ENCODE peak calls at places on chromosome 15, in seven cellular contexts. One of them, this sample, is unnamed. For H3K9me3, the result is how much of the 10 kb centered on the place peaks cover.

GRCh38 chr15:59940928-59941327 is 63.2 kb upstream of the FOXB1 start:
- DNase-seq in transverse colon: no peak
- DNase-seq in A549: no peak
- DNase-seq in neural progenitor cell: peak
- DNase-seq in suprapubic skin: no peak
- DNase-seq in cardiac muscle cell: no peak
- DNase-seq in Panc1: no peak
- DNase-seq in this sample: no peak

GRCh38 chr15:38320181-38320580 is 67.5 kb downstream of the SPRED1 start:
- DNase-seq in transverse colon: no peak
- DNase-seq in A549: no peak
- DNase-seq in neural progenitor cell: no peak
- DNase-seq in suprapubic skin: no peak
- DNase-seq in cardiac muscle cell: no peak
- DNase-seq in Panc1: no peak
- DNase-seq in this sample: no peak

GRCh38 chr15:63075072-63075995 is 32.8 kb downstream of the TPM1 start:
- DNase-seq in transverse colon: no peak
- DNase-seq in A549: no peak
- DNase-seq in neural progenitor cell: no peak
- DNase-seq in suprapubic skin: no peak
- DNase-seq in cardiac muscle cell: no peak
- DNase-seq in Panc1: no peak
- DNase-seq in this sample: no peak

GRCh38 chr15:32730677-32731654 is 13.2 kb downstream of the GREM1 start:
- DNase-seq in transverse colon: peak
- DNase-seq in A549: no peak
- DNase-seq in neural progenitor cell: peak
- DNase-seq in suprapubic skin: no peak
- DNase-seq in cardiac muscle cell: peak
- DNase-seq in Panc1: no peak
- DNase-seq in this sample: peak

GRCh38 chr15:77580991-77581682 is 51.6 kb downstream of the LINGO1 start:
- DNase-seq in transverse colon: no peak
- DNase-seq in A549: no peak
- DNase-seq in neural progenitor cell: no peak
- DNase-seq in suprapubic skin: no peak
- DNase-seq in cardiac muscle cell: no peak
- DNase-seq in Panc1: no peak
- DNase-seq in this sample: no peak

GRCh38 chr15:70863450-70864218 is 9.7 kb upstream of the LARP6 start:
- DNase-seq in transverse colon: no peak
- DNase-seq in A549: peak
- DNase-seq in neural progenitor cell: no peak
- DNase-seq in suprapubic skin: no peak
- DNase-seq in cardiac muscle cell: no peak
- DNase-seq in Panc1: no peak
- DNase-seq in this sample: no peak

GRCh38 chr15:42138411-42138810 is 18.0 kb downstream of the PLA2G4F start:
- DNase-seq in transverse colon: no peak
- DNase-seq in A549: no peak
- DNase-seq in neural progenitor cell: no peak
- DNase-seq in suprapubic skin: peak
- DNase-seq in cardiac muscle cell: no peak
- DNase-seq in Panc1: no peak
- DNase-seq in this sample: peak

GRCh38 chr15:64596701-64597468 is 136.5 kb downstream of the ZNF609 start:
- DNase-seq in transverse colon: no peak
- DNase-seq in A549: peak
- DNase-seq in neural progenitor cell: peak
- DNase-seq in suprapubic skin: no peak
- DNase-seq in cardiac muscle cell: peak
- DNase-seq in Panc1: no peak
- DNase-seq in this sample: peak

GRCh38 chr15:31782951-31783350 is 247.4 kb upstream of the CHRNA7 start:
- DNase-seq in transverse colon: no peak
- DNase-seq in A549: no peak
- DNase-seq in neural progenitor cell: peak
- DNase-seq in suprapubic skin: no peak
- DNase-seq in cardiac muscle cell: no peak
- DNase-seq in Panc1: no peak
- DNase-seq in this sample: peak

GRCh38 chr15:98649996-98650870 is 1.9 kb downstream of the IGF1R start:
- DNase-seq in transverse colon: peak
- DNase-seq in A549: peak
- DNase-seq in neural progenitor cell: peak
- DNase-seq in suprapubic skin: peak
- DNase-seq in cardiac muscle cell: peak
- DNase-seq in Panc1: no peak
- DNase-seq in this sample: peak

GRCh38 chr15:88256261-88257230 is at the start of gene NTRK3:
- DNase-seq in transverse colon: no peak
- DNase-seq in A549: peak
- DNase-seq in neural progenitor cell: peak
- DNase-seq in suprapubic skin: no peak
- DNase-seq in cardiac muscle cell: peak
- DNase-seq in Panc1: no peak
- DNase-seq in this sample: peak

GRCh38 chr15:79973445-79974180 is 2.6 kb upstream of the BCL2A1 start:
- DNase-seq in transverse colon: no peak
- DNase-seq in A549: no peak
- DNase-seq in neural progenitor cell: no peak
- DNase-seq in suprapubic skin: no peak
- DNase-seq in cardiac muscle cell: no peak
- DNase-seq in Panc1: no peak
- DNase-seq in this sample: no peak

GRCh38 chr15:64618138-64618537 is 157.3 kb downstream of the RBPMS2 start:
- DNase-seq in transverse colon: no peak
- DNase-seq in A549: no peak
- DNase-seq in neural progenitor cell: no peak
- DNase-seq in suprapubic skin: no peak
- DNase-seq in cardiac muscle cell: no peak
- DNase-seq in Panc1: no peak
- DNase-seq in this sample: no peak

GRCh38 chr15:56837281-56837680 is 81.2 kb upstream of the TCF12 start:
- DNase-seq in transverse colon: no peak
- DNase-seq in A549: no peak
- DNase-seq in neural progenitor cell: no peak
- DNase-seq in suprapubic skin: no peak
- DNase-seq in cardiac muscle cell: no peak
- DNase-seq in Panc1: no peak
- DNase-seq in this sample: no peak

GRCh38 chr15:83556754-83557153 is 97.2 kb upstream of the ADAMTSL3 start:
- DNase-seq in transverse colon: no peak
- DNase-seq in A549: no peak
- DNase-seq in neural progenitor cell: no peak
- DNase-seq in suprapubic skin: no peak
- DNase-seq in cardiac muscle cell: no peak
- DNase-seq in Panc1: no peak
- DNase-seq in this sample: no peak

GRCh38 chr15:84685304-84685703 is 27.3 kb upstream of the NMB start:
- DNase-seq in transverse colon: peak
- DNase-seq in A549: peak
- DNase-seq in neural progenitor cell: no peak
- DNase-seq in suprapubic skin: no peak
- DNase-seq in cardiac muscle cell: no peak
- DNase-seq in Panc1: no peak
- DNase-seq in this sample: no peak

GRCh38 chr15:41772720-41773331 is 1.5 kb upstream of the MAPKBP1 start:
- DNase-seq in transverse colon: peak
- DNase-seq in A549: peak
- DNase-seq in neural progenitor cell: peak
- DNase-seq in suprapubic skin: no peak
- DNase-seq in cardiac muscle cell: peak
- DNase-seq in Panc1: no peak
- DNase-seq in this sample: peak

GRCh38 chr15:26974120-26974780 is 3.3 kb downstream of the GABRG3 start:
- DNase-seq in transverse colon: no peak
- DNase-seq in A549: peak
- DNase-seq in neural progenitor cell: peak
- DNase-seq in suprapubic skin: no peak
- DNase-seq in cardiac muscle cell: peak
- DNase-seq in Panc1: peak
- DNase-seq in this sample: peak

DNA sequence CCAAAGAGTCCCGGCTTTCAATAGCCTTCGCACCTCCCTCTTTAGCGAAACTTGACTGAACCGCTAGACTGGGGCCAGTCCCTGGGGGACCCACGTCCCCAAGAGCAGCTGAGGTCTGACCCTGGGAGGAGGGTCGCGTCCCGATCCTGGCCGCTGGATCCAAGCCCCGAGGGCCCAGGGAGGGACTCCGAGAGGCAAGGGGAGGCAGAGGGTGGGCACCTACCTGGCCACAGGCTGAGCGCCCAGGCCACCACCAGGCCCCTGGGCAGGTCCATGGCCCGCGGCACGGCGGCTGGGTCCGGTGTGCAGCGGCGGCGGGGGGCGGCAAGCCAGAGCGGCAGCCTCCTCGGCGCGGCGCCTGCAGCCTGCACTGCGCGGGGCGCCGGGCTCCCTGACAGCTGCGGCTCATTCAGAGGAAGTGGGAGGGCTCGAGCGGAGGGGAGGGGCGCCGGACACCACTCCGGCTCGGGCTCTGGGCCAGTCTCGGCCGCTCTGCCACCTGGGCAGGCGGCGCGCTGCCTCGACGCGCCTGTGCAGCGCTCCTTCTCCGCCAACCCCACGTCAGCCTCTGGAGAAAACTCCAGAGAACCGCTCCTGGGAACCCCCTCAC is at the start of gene ITGA11:
- DNase-seq in transverse colon: peak
- DNase-seq in A549: peak
- DNase-seq in neural progenitor cell: peak
- DNase-seq in suprapubic skin: no peak
- DNase-seq in cardiac muscle cell: peak
- DNase-seq in Panc1: no peak
- DNase-seq in this sample: peak
- H3K4me3 ChIP-seq in transverse colon: peak
- H3K4me3 ChIP-seq in A549: peak
- H3K4me3 ChIP-seq in neural progenitor cell: peak
- H3K4me3 ChIP-seq in suprapubic skin: peak
- H3K4me3 ChIP-seq in cardiac muscle cell: peak
- H3K4me3 ChIP-seq in Panc1: peak
- H3K4me3 ChIP-seq in this sample: peak

DNA sequence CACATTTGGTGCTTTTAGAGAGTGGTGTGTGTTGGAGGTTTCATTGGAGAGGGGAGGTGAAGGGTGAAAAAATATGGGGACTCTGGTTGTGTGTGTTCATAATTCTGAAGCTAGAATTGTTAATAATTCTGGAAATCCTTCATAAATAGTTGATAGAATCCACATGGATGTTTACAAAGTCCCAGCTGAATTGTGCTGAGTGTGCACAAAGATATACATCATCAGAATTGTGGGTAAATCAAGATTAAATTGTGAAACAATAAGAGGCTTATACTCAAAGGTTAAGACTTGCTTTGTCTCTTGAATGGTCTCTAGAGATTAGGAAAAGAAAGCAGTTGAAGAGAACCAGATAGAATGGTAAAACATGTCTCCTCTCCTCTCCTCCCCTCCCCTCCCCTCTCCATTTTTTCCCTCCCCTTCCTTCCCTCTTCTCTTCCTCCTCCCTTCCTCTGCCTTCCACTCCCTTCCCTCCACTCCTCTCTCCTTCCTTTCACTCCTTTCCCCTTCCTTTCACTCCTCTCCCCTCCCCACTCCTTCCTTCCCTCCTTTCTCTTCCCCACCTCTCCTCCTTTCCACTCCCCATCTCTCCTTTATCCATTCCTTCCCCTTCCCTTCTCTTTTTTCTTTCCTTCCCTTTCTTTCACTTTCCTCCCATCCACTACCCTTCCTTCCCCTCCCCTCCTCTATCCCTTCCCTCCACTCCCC is 621.7 kb downstream of the AGBL1 start:
- DNase-seq in transverse colon: no peak
- DNase-seq in A549: no peak
- DNase-seq in neural progenitor cell: no peak
- DNase-seq in suprapubic skin: no peak
- DNase-seq in cardiac muscle cell: no peak
- DNase-seq in Panc1: no peak
- DNase-seq in this sample: no peak
- H3K9me3 ChIP-seq in transverse colon: under half
- H3K9me3 ChIP-seq in A549: under half
- H3K9me3 ChIP-seq in neural progenitor cell: under half
- H3K9me3 ChIP-seq in suprapubic skin: under half
- H3K9me3 ChIP-seq in cardiac muscle cell: under half
- H3K9me3 ChIP-seq in Panc1: under half
- H3K9me3 ChIP-seq in this sample: under half

DNA sequence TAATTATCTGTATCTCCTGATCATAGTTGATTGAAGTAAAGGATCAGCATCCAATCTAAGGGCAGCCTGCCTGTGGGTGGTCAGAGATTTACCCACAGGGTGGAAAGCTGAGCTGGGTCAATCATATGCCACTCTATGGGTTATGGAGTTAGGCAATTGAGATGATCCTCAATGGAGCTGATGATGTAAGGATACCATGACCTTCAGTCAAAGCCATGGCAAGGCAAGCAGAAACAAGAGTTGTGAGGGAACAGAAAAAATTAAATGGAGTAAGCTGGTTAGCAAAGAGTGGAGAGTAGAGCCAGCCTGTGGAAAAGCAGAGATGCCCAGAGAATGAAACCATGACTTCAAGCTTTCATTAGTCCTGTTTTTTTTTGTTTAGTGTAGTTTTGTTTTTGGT is 5.7 kb upstream of the IQGAP1 start:
- DNase-seq in transverse colon: no peak
- DNase-seq in A549: no peak
- DNase-seq in neural progenitor cell: no peak
- DNase-seq in suprapubic skin: no peak
- DNase-seq in cardiac muscle cell: no peak
- DNase-seq in Panc1: no peak
- DNase-seq in this sample: no peak
- TF ChIP-seq CTCF in transverse colon: no peak
- TF ChIP-seq CTCF in A549: no peak
- TF ChIP-seq CTCF in neural progenitor cell: no peak
- TF ChIP-seq CTCF in suprapubic skin: no peak
- TF ChIP-seq CTCF in cardiac muscle cell: no peak
- TF ChIP-seq CTCF in Panc1: no peak
- TF ChIP-seq CTCF in this sample: no peak

GRCh38 chr15:76337739-76338554 is 1.4 kb downstream of the ISL2 start:
- DNase-seq in transverse colon: peak
- DNase-seq in A549: no peak
- DNase-seq in neural progenitor cell: peak
- DNase-seq in suprapubic skin: no peak
- DNase-seq in cardiac muscle cell: peak
- DNase-seq in Panc1: no peak
- DNase-seq in this sample: peak

GRCh38 chr15:76339302-76340197 is 3.0 kb downstream of the ISL2 start:
- DNase-seq in transverse colon: peak
- DNase-seq in A549: no peak
- DNase-seq in neural progenitor cell: peak
- DNase-seq in suprapubic skin: no peak
- DNase-seq in cardiac muscle cell: peak
- DNase-seq in Panc1: no peak
- DNase-seq in this sample: peak

GRCh38 chr15:76337047-76337738 is 620 bp downstream of the ISL2 start:
- DNase-seq in transverse colon: peak
- DNase-seq in A549: peak
- DNase-seq in neural progenitor cell: peak
- DNase-seq in suprapubic skin: no peak
- DNase-seq in cardiac muscle cell: peak
- DNase-seq in Panc1: no peak
- DNase-seq in this sample: peak

GRCh38 chr15:76340198-76340801 is 3.7 kb downstream of the ISL2 start:
- DNase-seq in transverse colon: peak
- DNase-seq in A549: no peak
- DNase-seq in neural progenitor cell: peak
- DNase-seq in suprapubic skin: no peak
- DNase-seq in cardiac muscle cell: peak
- DNase-seq in Panc1: no peak
- DNase-seq in this sample: peak

GRCh38 chr15:76338555-76339301 is 2.2 kb downstream of the ISL2 start:
- DNase-seq in transverse colon: no peak
- DNase-seq in A549: no peak
- DNase-seq in neural progenitor cell: peak
- DNase-seq in suprapubic skin: no peak
- DNase-seq in cardiac muscle cell: no peak
- DNase-seq in Panc1: no peak
- DNase-seq in this sample: no peak
- H3K4me3 ChIP-seq in transverse colon: peak
- H3K4me3 ChIP-seq in A549: no peak
- H3K4me3 ChIP-seq in neural progenitor cell: peak
- H3K4me3 ChIP-seq in suprapubic skin: no peak
- H3K4me3 ChIP-seq in cardiac muscle cell: no peak
- H3K4me3 ChIP-seq in Panc1: peak
- H3K4me3 ChIP-seq in this sample: no peak

This sample was measured in endodermal cell.